ENCODE peak calls at places on chromosomes 1 and 21, in ten cellular contexts. A is IMR-90, Z is HCT116, T is breast epithelium, B is body of pancreas, H is uterus, N is ovary, C is suprapubic skin, E is heart left ventricle, Y is esophagus muscularis mucosa. L is an unnamed sample.

GRCh38 chr1:165928075-165928731 is 100.8 kb downstream of the UCK2 start:
- DNase-seq in T (no peak), H (no peak), B (peak; percentile 40), N (no peak), C (no peak), A (peak; percentile 56), E (peak; percentile 38), Y (no peak), Z (peak; percentile 39), L (peak; percentile 63)

GRCh38 chr1:93256433-93256832 is 75.9 kb downstream of the CCDC18 start:
- DNase-seq in B (no peak), H (no peak), N (no peak), Y (no peak), E (no peak), Z (no peak), T (no peak), C (no peak), A (no peak), L (no peak)

GRCh38 chr1:103267271-103267670 is 158.9 kb upstream of the COL11A1 start:
- DNase-seq in A (peak; percentile 47), T (no peak), H (no peak), Z (no peak), E (no peak), N (no peak), C (no peak), Y (no peak), B (no peak), L (no peak)

GRCh38 chr1:159088050-159088449 is 11.5 kb upstream of the AIM2 start:
- DNase-seq in B (no peak), H (no peak), Y (no peak), E (no peak), N (no peak), T (no peak), Z (no peak), C (no peak), A (peak; percentile 78), L (peak; percentile 86)

GRCh38 chr1:78323311-78323710 is 167.5 kb upstream of the PTGFR start:
- DNase-seq in Z (no peak), B (no peak), Y (no peak), N (no peak), C (no peak), H (no peak), A (peak; percentile 13), E (no peak), T (no peak), L (no peak)

GRCh38 chr21:44982558-44983244 is 42.9 kb downstream of the SLX9 start:
- DNase-seq in H (no peak), Z (no peak), T (no peak), B (no peak), E (peak; percentile 70), A (peak; percentile 41), Y (no peak), N (no peak), C (no peak), L (no peak)

GRCh38 chr1:224494343-224494742 is 59.7 kb upstream of the WDR26 start:
- DNase-seq in A (no peak), Y (no peak), N (no peak), T (no peak), H (no peak), E (no peak), Z (no peak), C (no peak), B (no peak), L (no peak)

GRCh38 chr21:37642493-37642892 is 273.8 kb downstream of the KCNJ6 start:
- DNase-seq in H (no peak), T (no peak), Y (peak; percentile 62), N (no peak), C (no peak), A (no peak), E (no peak), B (no peak), Z (peak; percentile 24), L (peak; percentile 51)

GRCh38 chr1:95084317-95085176 is 11.8 kb upstream of the ALG14 start:
- DNase-seq in Y (no peak), T (no peak), Z (peak; percentile 47), E (no peak), A (peak; percentile 21), B (no peak), N (no peak), C (no peak), H (no peak), L (peak; percentile 55)

GRCh38 chr1:26570287-26570686 is 40.7 kb downstream of the RPS6KA1 start:
- DNase-seq in E (no peak), Z (no peak), A (peak; percentile 46), H (no peak), Y (no peak), T (no peak), N (no peak), B (no peak), C (no peak), L (no peak)

GRCh38 chr1:11789126-11790067 is 16.4 kb downstream of the MTHFR start:
- DNase-seq in E (no peak), N (no peak), A (no peak), Z (no peak), B (no peak), T (no peak), H (no peak), Y (no peak), C (no peak), L (no peak)

GRCh38 chr1:11788549-11789053 is 17.2 kb downstream of the MTHFR start:
- DNase-seq in B (no peak), A (no peak), Y (no peak), E (no peak), T (no peak), N (no peak), Z (no peak), C (no peak), H (no peak), L (no peak)

GRCh38 chr1:11792106-11792505 is 13.7 kb downstream of the MTHFR start:
- DNase-seq in H (no peak), Y (no peak), N (peak; percentile 43), Z (no peak), T (peak; percentile 47), C (no peak), A (no peak), E (peak; percentile 63), B (peak; percentile 57), L (no peak)

GRCh38 chr1:11790101-11790879 is 15.5 kb downstream of the MTHFR start:
- DNase-seq in E (no peak), Y (no peak), A (no peak), Z (no peak), C (no peak), B (no peak), N (no peak), T (no peak), H (no peak), L (no peak)

DNA sequence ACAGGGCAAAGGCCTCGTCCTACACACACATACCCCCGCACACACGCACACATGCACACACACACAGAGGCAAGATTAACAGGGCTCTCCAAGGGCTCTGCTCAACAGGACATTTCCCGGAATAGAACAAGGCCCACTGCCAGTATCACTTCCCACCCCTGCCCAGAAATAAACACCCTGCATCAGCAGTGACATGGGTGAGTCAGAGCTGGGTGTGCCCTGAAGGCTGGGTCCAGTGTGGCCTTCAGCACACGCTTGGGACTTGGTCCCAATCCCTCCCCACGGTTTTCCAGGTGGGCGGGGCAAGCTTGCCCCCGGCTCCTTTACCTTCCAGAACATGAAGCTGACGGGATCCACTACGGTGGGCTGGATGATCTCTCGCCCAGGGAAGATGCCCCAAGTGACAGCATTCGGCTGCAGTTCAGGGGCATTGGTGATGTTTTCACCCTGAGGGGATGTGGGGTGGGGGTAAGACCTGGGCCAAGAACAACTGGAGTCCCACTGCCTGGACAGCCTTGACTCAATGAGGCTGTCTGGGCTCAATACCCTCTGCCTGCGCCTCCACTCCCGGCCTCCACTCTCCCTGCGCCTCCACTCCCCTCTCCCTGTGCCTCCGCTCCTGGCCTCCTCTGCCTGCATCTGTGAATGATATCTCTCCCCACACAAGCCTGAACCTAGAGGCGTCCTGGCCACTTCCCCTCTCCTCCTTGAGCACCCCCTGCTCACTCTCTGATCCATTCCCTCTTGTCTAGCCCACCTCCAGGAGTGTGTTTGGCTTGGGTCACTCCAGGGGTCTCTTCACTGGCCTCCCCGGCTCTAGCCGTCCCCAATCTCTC is 14.7 kb downstream of the MTHFR start:
- DNase-seq in A (peak; percentile 95), Y (peak; percentile 98), C (peak; percentile 91), B (peak; percentile 96), E (peak; percentile 94), N (peak; percentile 97), Z (peak; percentile 72), T (peak; percentile 85), H (peak; percentile 93), L (no peak)
- H3K4me3 ChIP-seq in A (no peak overlapping the region), Y (peak overlapping the region; percentile 13), C (no peak overlapping the region), B (no peak overlapping the region), E (peak overlapping the region; percentile 14), N (no peak overlapping the region), Z (no peak overlapping the region), T (no peak overlapping the region), H (no peak overlapping the region), L (no peak overlapping the region)

GRCh38 chr21:18914570-18914969 is 511.0 kb upstream of the TMPRSS15 start:
- DNase-seq in N (no peak), T (no peak), B (no peak), Z (no peak), H (no peak), A (no peak), E (no peak), Y (no peak), C (no peak), L (no peak)
- TF ChIP-seq POLR2A in N (no peak), T (no peak), B (no peak), Z (no peak), H (no peak), A (no peak), E (no peak), Y (no peak), C (no peak), L (no peak)

GRCh38 chr1:108559215-108560142 is at the start of gene EEIG2:
- DNase-seq in Y (peak; percentile 94), T (peak; percentile 76), N (peak; percentile 82), A (peak; percentile 82), E (peak; percentile 89), H (peak; percentile 91), C (peak; percentile 86), Z (peak; percentile 69), B (peak; percentile 75), L (peak; percentile 92)

GRCh38 chr1:108561731-108562326 is 1.9 kb downstream of the EEIG2 start:
- DNase-seq in H (peak; percentile 24), N (peak; percentile 22), T (no peak), E (peak; percentile 42), A (no peak), Z (peak; percentile 72), B (peak; percentile 82), C (no peak), Y (no peak), L (peak; percentile 82)

GRCh38 chr1:108560430-108561144 is 687 bp downstream of the EEIG2 start:
- DNase-seq in Z (peak; percentile 70), H (peak; percentile 42), C (peak; percentile 82), E (peak; percentile 52), Y (no peak), T (peak; percentile 53), B (peak; percentile 28), N (peak; percentile 39), A (peak; percentile 51), L (peak; percentile 84)

GRCh38 chr1:108560143-108560429 is 186 bp downstream of the EEIG2 start:
- DNase-seq in T (no peak), A (no peak), Z (no peak), H (no peak), Y (no peak), C (no peak), N (no peak), B (no peak), E (no peak), L (no peak)

GRCh38 chr1:108561145-108561458 is 1.2 kb downstream of the EEIG2 start:
- DNase-seq in T (no peak), Y (no peak), H (no peak), E (no peak), B (no peak), N (no peak), A (no peak), Z (no peak), C (no peak), L (no peak)
- H3K4me3 ChIP-seq in T (peak overlapping the region; percentile 79), Y (peak overlapping the region; percentile 69), H (peak overlapping the region; percentile 51), E (peak overlapping the region; percentile 81), B (peak overlapping the region; percentile 32), N (peak overlapping the region; percentile 57), A (peak overlapping the region; percentile 82), Z (peak overlapping the region; percentile 64), C (peak overlapping the region; percentile 78), L (peak overlapping the region; percentile 75)

GRCh38 chr1:84620720-84621313 is 46.6 kb upstream of the CTBS start:
- DNase-seq in A (peak; percentile 57), H (peak; percentile 82), Y (no peak), N (peak; percentile 74), Z (peak; percentile 71), C (peak; percentile 86), B (peak; percentile 77), T (peak; percentile 78), E (peak; percentile 71), L (peak; percentile 88)
- TF ChIP-seq POLR2A in A (no peak), H (no peak), Y (no peak), N (no peak), Z (no peak), C (no peak), B (peak; percentile 23), T (no peak), E (no peak), L (peak; percentile 28)